ENCODE peak calls at places on chromosomes 6 and 20, in four cellular contexts. One of them, this sample, is unnamed.

GRCh38 chr6:82045965-82046756 is 201.4 kb downstream of the IBTK start:
- DNase-seq in IMR-90: peak; percentile 87
- DNase-seq in uterus: no peak
- DNase-seq in adrenal gland: no peak
- DNase-seq in this sample: no peak

GRCh38 chr6:144063246-144063743 is 32.1 kb downstream of the SF3B5 start:
- DNase-seq in IMR-90: no peak
- DNase-seq in uterus: no peak
- DNase-seq in adrenal gland: no peak
- DNase-seq in this sample: no peak

GRCh38 chr20:43389231-43389630 is 68.5 kb upstream of the SRSF6 start:
- DNase-seq in IMR-90: no peak
- DNase-seq in uterus: peak; percentile 75
- DNase-seq in adrenal gland: no peak
- DNase-seq in this sample: no peak

GRCh38 chr6:44003345-44004061 is 123.7 kb downstream of the MRPL14 start:
- DNase-seq in IMR-90: no peak
- DNase-seq in uterus: no peak
- DNase-seq in adrenal gland: no peak
- DNase-seq in this sample: peak; percentile 14

GRCh38 chr6:151239603-151240035 is at the start of gene AKAP12:
- DNase-seq in IMR-90: peak; percentile 45
- DNase-seq in uterus: peak; percentile 68
- DNase-seq in adrenal gland: peak; percentile 22
- DNase-seq in this sample: peak; percentile 69

GRCh38 chr6:161828355-161828754 is 554.5 kb upstream of the AGPAT4 start:
- DNase-seq in IMR-90: no peak
- DNase-seq in uterus: no peak
- DNase-seq in adrenal gland: no peak
- DNase-seq in this sample: no peak

GRCh38 chr20:57618766-57619052 is 1.5 kb downstream of the ZBP1 start:
- DNase-seq in IMR-90: no peak
- DNase-seq in uterus: no peak
- DNase-seq in adrenal gland: no peak
- DNase-seq in this sample: no peak

GRCh38 chr6:18034798-18035202 is 47.4 kb upstream of the KIF13A start:
- DNase-seq in IMR-90: peak; percentile 19
- DNase-seq in uterus: no peak
- DNase-seq in adrenal gland: no peak
- DNase-seq in this sample: no peak

GRCh38 chr6:165034271-165034741 is 275.1 kb downstream of the C6orf118 start:
- DNase-seq in IMR-90: no peak
- DNase-seq in uterus: no peak
- DNase-seq in adrenal gland: no peak
- DNase-seq in this sample: no peak

GRCh38 chr20:2387180-2387577 is 6.5 kb downstream of the TGM6 start:
- DNase-seq in IMR-90: peak; percentile 19
- DNase-seq in uterus: no peak
- DNase-seq in adrenal gland: no peak
- DNase-seq in this sample: no peak

GRCh38 chr20:23629017-23629541 is 8.7 kb downstream of the CST3 start:
- DNase-seq in IMR-90: peak; percentile 69
- DNase-seq in uterus: no peak
- DNase-seq in adrenal gland: no peak
- DNase-seq in this sample: no peak

GRCh38 chr6:87721311-87721710 is 19.3 kb upstream of the AKIRIN2 start:
- DNase-seq in IMR-90: no peak
- DNase-seq in uterus: no peak
- DNase-seq in adrenal gland: no peak
- DNase-seq in this sample: no peak

GRCh38 chr6:16200231-16200941 is 38.0 kb upstream of the GMPR start:
- DNase-seq in IMR-90: no peak
- DNase-seq in uterus: no peak
- DNase-seq in adrenal gland: no peak
- DNase-seq in this sample: no peak

GRCh38 chr6:135854799-135855198 is 3.3 kb downstream of the PDE7B start:
- DNase-seq in IMR-90: no peak
- DNase-seq in uterus: no peak
- DNase-seq in adrenal gland: no peak
- DNase-seq in this sample: no peak

GRCh38 chr6:135852775-135853174 is 1.3 kb downstream of the PDE7B start:
- DNase-seq in IMR-90: peak; percentile 27
- DNase-seq in uterus: no peak
- DNase-seq in adrenal gland: no peak
- DNase-seq in this sample: no peak

GRCh38 chr6:135851442-135852271 is at the start of gene PDE7B:
- DNase-seq in IMR-90: peak; percentile 99
- DNase-seq in uterus: peak; percentile 75
- DNase-seq in adrenal gland: peak; percentile 84
- DNase-seq in this sample: peak; percentile 84

GRCh38 chr6:135853227-135853626 is 1.7 kb downstream of the PDE7B start:
- DNase-seq in IMR-90: peak; percentile 41
- DNase-seq in uterus: no peak
- DNase-seq in adrenal gland: no peak
- DNase-seq in this sample: no peak

GRCh38 chr6:135853986-135854385 is 2.5 kb downstream of the PDE7B start:
- DNase-seq in IMR-90: no peak
- DNase-seq in uterus: no peak
- DNase-seq in adrenal gland: no peak
- DNase-seq in this sample: no peak
- H3K27me3 ChIP-seq in IMR-90: no peaks in the 10 kb centered on the region
- H3K27me3 ChIP-seq in uterus: no peaks in the 10 kb centered on the region
- H3K27me3 ChIP-seq in adrenal gland: no peaks in the 10 kb centered on the region
- H3K27me3 ChIP-seq in this sample: no peaks in the 10 kb centered on the region

GRCh38 chr6:41932378-41932777 is 9.2 kb downstream of the CCND3 start:
- DNase-seq in IMR-90: no peak
- DNase-seq in uterus: no peak
- DNase-seq in adrenal gland: no peak
- DNase-seq in this sample: no peak
- TF ChIP-seq POLR2A in IMR-90: no peak
- TF ChIP-seq POLR2A in uterus: no peak
- TF ChIP-seq POLR2A in adrenal gland: no peak
- TF ChIP-seq POLR2A in this sample: no peak

DNA sequence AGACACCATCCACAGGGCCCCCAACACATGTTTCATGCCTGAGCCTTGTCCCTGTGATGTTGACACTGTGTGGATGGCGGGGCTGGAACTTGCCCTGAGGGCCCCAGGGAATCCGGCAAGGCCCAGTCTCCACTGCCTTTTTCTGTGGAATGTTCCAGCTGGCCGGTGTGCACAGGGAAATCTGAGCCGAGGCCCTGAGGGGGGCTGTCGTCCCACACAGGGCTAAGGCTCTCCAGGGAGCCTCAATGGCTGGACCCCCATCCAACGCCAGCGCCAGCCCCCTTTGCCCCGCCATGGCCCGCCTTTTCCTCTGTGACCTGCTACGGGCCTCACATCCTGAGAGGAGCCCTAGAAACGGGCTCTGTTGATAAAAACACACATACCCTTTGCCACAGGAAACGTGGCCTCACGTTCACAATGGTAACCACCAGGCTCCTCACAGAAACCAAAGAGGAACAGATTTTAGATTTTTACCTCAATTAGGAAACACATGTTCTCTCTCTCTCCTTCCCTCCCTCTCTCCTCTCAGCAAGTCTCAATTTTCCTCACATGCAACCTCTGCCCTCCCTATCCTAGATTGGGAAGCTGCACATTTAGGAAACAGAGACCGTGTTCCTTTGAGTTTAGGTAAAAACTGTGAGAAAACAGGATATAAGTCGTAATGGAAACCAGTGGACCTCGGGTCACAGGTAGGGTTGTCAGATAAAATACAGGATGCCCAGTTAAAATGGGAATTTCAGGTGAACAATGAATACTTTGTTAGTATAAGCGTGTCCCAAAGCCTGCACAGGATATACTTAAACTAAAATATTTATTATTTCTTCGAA is 13.7 kb upstream of the ZNF831 start:
- DNase-seq in IMR-90: no peak
- DNase-seq in uterus: no peak
- DNase-seq in adrenal gland: no peak
- DNase-seq in this sample: no peak
- H3K4me1 ChIP-seq in IMR-90: no peaks in the 10 kb centered on the region
- H3K4me1 ChIP-seq in uterus: no peaks in the 10 kb centered on the region
- H3K4me1 ChIP-seq in adrenal gland: peaks cover 17% of the 10 kb centered on the region
- H3K4me1 ChIP-seq in this sample: no peaks in the 10 kb centered on the region

GRCh38 chr6:111676383-111676782 is 70.7 kb upstream of the TRAF3IP2 start:
- DNase-seq in IMR-90: no peak
- DNase-seq in uterus: no peak
- DNase-seq in adrenal gland: no peak
- DNase-seq in this sample: no peak

GRCh38 chr6:111674413-111674812 is 68.7 kb upstream of the TRAF3IP2 start:
- DNase-seq in IMR-90: no peak
- DNase-seq in uterus: no peak
- DNase-seq in adrenal gland: no peak
- DNase-seq in this sample: no peak

GRCh38 chr6:111674882-111675281 is 69.2 kb upstream of the TRAF3IP2 start:
- DNase-seq in IMR-90: no peak
- DNase-seq in uterus: no peak
- DNase-seq in adrenal gland: no peak
- DNase-seq in this sample: no peak

GRCh38 chr6:111673086-111673485 is 67.4 kb upstream of the TRAF3IP2 start:
- DNase-seq in IMR-90: no peak
- DNase-seq in uterus: no peak
- DNase-seq in adrenal gland: no peak
- DNase-seq in this sample: no peak

GRCh38 chr6:111673871-111674270 is 68.2 kb upstream of the TRAF3IP2 start:
- DNase-seq in IMR-90: no peak
- DNase-seq in uterus: no peak
- DNase-seq in adrenal gland: no peak
- DNase-seq in this sample: no peak
- H3K27me3 ChIP-seq in IMR-90: no peaks in the 10 kb centered on the region
- H3K27me3 ChIP-seq in uterus: no peaks in the 10 kb centered on the region
- H3K27me3 ChIP-seq in adrenal gland: no peaks in the 10 kb centered on the region
- H3K27me3 ChIP-seq in this sample: no peaks in the 10 kb centered on the region

DNA sequence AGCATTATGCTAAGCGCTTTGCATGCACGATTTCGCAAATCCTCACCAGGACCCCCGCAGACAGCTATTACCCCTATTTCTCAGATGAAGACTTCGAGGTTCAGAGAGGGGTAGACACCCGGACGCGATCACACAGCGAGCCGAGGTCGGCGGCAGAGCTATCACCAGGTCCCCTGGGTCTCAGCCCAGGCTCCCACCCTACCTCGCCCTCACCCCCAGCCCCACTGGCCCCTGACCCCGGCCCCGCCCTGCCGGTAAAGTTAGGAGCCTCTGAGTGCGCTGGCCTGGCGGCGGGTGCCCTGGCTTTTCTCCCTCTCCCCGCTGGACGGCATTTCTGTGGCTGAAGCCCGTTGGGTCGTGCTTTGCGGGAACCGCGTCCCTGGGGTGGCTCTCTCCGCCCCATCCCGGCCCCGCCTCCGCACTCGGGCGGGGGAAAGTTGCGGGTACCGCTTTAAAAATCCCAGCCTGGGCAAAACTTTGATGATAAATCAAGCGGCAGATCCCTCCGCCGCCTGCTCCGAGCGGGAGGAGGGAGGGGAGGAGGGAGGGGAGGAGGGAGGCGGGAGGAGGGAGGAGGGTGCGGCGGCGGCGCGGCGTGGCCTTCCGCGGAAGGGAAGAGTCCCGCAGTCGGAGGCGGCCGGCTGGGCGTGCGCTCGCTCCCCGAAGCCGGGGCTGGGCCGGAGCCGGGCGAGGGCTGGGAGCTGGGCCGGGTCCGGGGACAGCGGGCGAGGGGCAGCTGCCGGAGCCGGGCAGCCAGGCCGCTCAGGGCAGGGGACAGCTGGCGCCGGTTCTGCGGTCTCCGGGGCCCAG is at the start of gene VSTM2L:
- DNase-seq in IMR-90: peak; percentile 47
- DNase-seq in uterus: peak; percentile 26
- DNase-seq in adrenal gland: peak; percentile 34
- DNase-seq in this sample: no peak
- TF ChIP-seq POLR2A in IMR-90: no peak
- TF ChIP-seq POLR2A in uterus: no peak
- TF ChIP-seq POLR2A in adrenal gland: no peak
- TF ChIP-seq POLR2A in this sample: no peak

GRCh38 chr20:17963114-17963897 is 5.3 kb downstream of the SNX5 start:
- DNase-seq in IMR-90: no peak
- DNase-seq in uterus: no peak
- DNase-seq in adrenal gland: no peak
- DNase-seq in this sample: no peak
- H3K4me1 ChIP-seq in IMR-90: peaks cover 25% of the 10 kb centered on the region
- H3K4me1 ChIP-seq in uterus: peaks cover 10% of the 10 kb centered on the region
- H3K4me1 ChIP-seq in adrenal gland: peaks cover 83% of the 10 kb centered on the region
- H3K4me1 ChIP-seq in this sample: peaks cover 35% of the 10 kb centered on the region

DNA sequence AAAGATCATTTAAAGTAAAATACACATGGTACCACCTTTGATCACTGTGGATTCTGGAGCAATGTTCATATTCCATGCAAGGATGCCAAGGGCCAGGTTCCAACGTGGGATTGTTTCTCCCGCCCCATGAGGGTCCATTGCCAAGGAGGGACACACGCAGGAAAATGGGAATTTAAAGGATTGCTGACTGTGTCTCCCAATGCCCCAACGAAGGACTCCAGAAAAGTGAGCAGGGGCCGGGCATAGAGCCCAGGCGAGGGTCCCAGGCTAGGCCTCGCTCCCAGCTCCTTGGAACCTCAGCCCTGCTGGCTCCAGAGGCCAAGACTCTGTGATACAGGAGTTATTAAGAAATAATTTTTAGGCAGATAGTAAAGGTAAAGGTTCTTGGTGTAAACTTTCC is 111.1 kb downstream of the DACT2 start:
- DNase-seq in IMR-90: no peak
- DNase-seq in uterus: no peak
- DNase-seq in adrenal gland: no peak
- DNase-seq in this sample: no peak
- H3K27me3 ChIP-seq in IMR-90: no peaks in the 10 kb centered on the region
- H3K27me3 ChIP-seq in uterus: no peaks in the 10 kb centered on the region
- H3K27me3 ChIP-seq in adrenal gland: no peaks in the 10 kb centered on the region
- H3K27me3 ChIP-seq in this sample: no peaks in the 10 kb centered on the region

DNA sequence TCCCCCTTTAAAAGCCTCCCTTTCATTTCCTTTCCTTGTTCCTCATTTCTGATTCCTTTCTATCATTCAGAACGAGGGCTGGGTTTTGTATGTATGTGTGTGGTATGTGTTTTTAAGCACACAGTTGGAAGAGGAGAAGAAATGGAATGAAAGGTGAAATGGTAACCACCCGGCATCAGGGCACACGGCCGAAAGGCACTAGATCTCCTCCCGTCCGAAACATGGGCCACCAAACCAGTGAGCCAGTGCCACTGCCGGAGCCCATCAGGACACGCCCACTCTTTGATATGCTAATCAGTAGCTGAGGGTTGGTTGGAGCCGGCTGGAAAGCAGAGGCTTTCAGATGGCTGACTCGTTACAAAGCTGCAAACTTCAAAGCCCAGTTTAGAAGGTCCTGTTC is 228.6 kb upstream of the JARID2 start:
- DNase-seq in IMR-90: peak; percentile 17
- DNase-seq in uterus: no peak
- DNase-seq in adrenal gland: peak; percentile 22
- DNase-seq in this sample: peak; percentile 11
- TF ChIP-seq POLR2A in IMR-90: no peak
- TF ChIP-seq POLR2A in uterus: no peak
- TF ChIP-seq POLR2A in adrenal gland: no peak
- TF ChIP-seq POLR2A in this sample: no peak